ENCODE peak calls at places on chromosome X, in five cellular contexts. R is NCI-H1105; K is aorta; W is stimulated activated CD4-positive, alpha-beta T cell treated with anti-CD3 and anti-CD28 coated beads, Interleukin-15, amount 100 ng/mL, for 24 hours; E is SK-N-SH. X is an unnamed sample.

GRCh38 chrX:26262121-26262523 is 46.2 kb downstream of the MAGEB5 start:
- DNase-seq in E (no peak), W (no peak), R (no peak), K (no peak), X (no peak)

GRCh38 chrX:148872153-148872540 is 371.7 kb downstream of the AFF2 start:
- DNase-seq in W (no peak), E (no peak), R (no peak), K (no peak), X (no peak)

GRCh38 chrX:17680732-17681413 is 56.4 kb upstream of the SCML1 start:
- DNase-seq in R (no peak), E (no peak), K (no peak), W (no peak), X (no peak)

GRCh38 chrX:12245650-12246645 is 107.7 kb downstream of the FRMPD4 start:
- DNase-seq in E (no peak), R (no peak), K (no peak), W (no peak), X (no peak)

GRCh38 chrX:44305921-44306320 is 37.6 kb downstream of the EFHC2 start:
- DNase-seq in K (no peak), R (no peak), E (no peak), W (no peak), X (no peak)

GRCh38 chrX:136525738-136526606 is 6.0 kb upstream of the VGLL1 start:
- DNase-seq in K (peak; percentile 83), W (no peak), E (no peak), R (no peak), X (peak; percentile 22)

GRCh38 chrX:153645151-153645550 is 1.9 kb upstream of the DUSP9 start:
- DNase-seq in K (peak; percentile 50), R (no peak), E (no peak), W (no peak), X (no peak)

GRCh38 chrX:107871136-107871535 is 45.5 kb downstream of the MID2 start:
- DNase-seq in K (no peak), R (no peak), E (no peak), W (no peak), X (no peak)

GRCh38 chrX:789096-789495 is 158.5 kb downstream of the SHOX start:
- DNase-seq in K (no peak), W (no peak), E (no peak), R (no peak), X (no peak)

GRCh38 chrX:133971586-133971985 is 13.8 kb downstream of the GPC3 start:
- DNase-seq in R (no peak), W (no peak), K (no peak), E (no peak), X (no peak)

GRCh38 chrX:151984891-151985290 is 10.4 kb upstream of the GABRE start:
- DNase-seq in E (no peak), R (no peak), W (no peak), K (no peak), X (no peak)

GRCh38 chrX:68488657-68489056 is 10.2 kb upstream of the YIPF6 start:
- DNase-seq in W (no peak), E (no peak), K (no peak), R (no peak), X (no peak)

GRCh38 chrX:69163936-69164741 is 1.1 kb downstream of the PJA1 start:
- DNase-seq in R (no peak), E (peak; percentile 79), W (peak; percentile 61), K (no peak), X (peak; percentile 68)

GRCh38 chrX:16148896-16149295 is 18.4 kb upstream of the MAGEB17 start:
- DNase-seq in R (no peak), K (no peak), E (no peak), W (no peak), X (no peak)

GRCh38 chrX:153870288-153870690 is 15.7 kb downstream of the L1CAM start:
- DNase-seq in R (no peak), K (peak; percentile 55), E (no peak), W (no peak), X (no peak)

GRCh38 chrX:112359906-112360305 is 277.3 kb upstream of the TRPC5 start:
- DNase-seq in W (no peak), E (no peak), K (no peak), R (no peak), X (no peak)

GRCh38 chrX:46710927-46711623 is 47.8 kb downstream of the SLC9A7 start:
- DNase-seq in K (no peak), W (no peak), E (peak; percentile 13), R (no peak), X (peak; percentile 10)

GRCh38 chrX:37815366-37815765 is 32.0 kb downstream of the DYNLT3 start:
- DNase-seq in W (no peak), K (no peak), R (no peak), E (no peak), X (no peak)

GRCh38 chrX:119468186-119468929 is at the start of gene SLC25A5:
- DNase-seq in K (peak; percentile 93), R (peak; percentile 69), W (peak; percentile 87), E (peak; percentile 89), X (peak; percentile 78)

GRCh38 chrX:52422884-52423283 is 54.1 kb downstream of the XAGE2 start:
- DNase-seq in W (no peak), R (no peak), E (no peak), K (no peak), X (no peak)

GRCh38 chrX:110847334-110847733 is 51.7 kb upstream of the CHRDL1 start:
- DNase-seq in K (no peak), E (peak; percentile 54), R (no peak), W (no peak), X (no peak)

GRCh38 chrX:68746988-68747387 is 81.8 kb upstream of the EFNB1 start:
- DNase-seq in K (no peak), E (no peak), R (no peak), W (no peak), X (no peak)

GRCh38 chrX:15750611-15751159 is 12.6 kb downstream of the CA5B start:
- DNase-seq in K (no peak), W (no peak), E (no peak), R (no peak), X (peak; percentile 8)

X was measured in activated naive CD4-positive, alpha-beta T cell treated with anti-CD3 and anti-CD28 coated beads for 36 hours.